ENCODE peak calls at places on chromosome 4, in five cellular contexts. G is mammary epithelial cell, Z is heart left ventricle, W is neural progenitor cell, Q is thyroid gland. F is an unnamed sample.

GRCh38 chr4:38663801-38664703 is at the start of gene KLF3:
- DNase-seq in G (peak), Z (peak), W (peak), Q (peak), F (peak)

GRCh38 chr4:145735330-145735638 is 55.3 kb downstream of the C4orf51 start:
- DNase-seq in G (peak), Z (no peak), W (no peak), Q (peak), F (no peak)

GRCh38 chr4:182449960-182450359 is 206.8 kb downstream of the TENM3 start:
- DNase-seq in G (no peak), Z (no peak), W (no peak), Q (no peak), F (no peak)

GRCh38 chr4:100754741-100755140 is 236.9 kb upstream of the EMCN start:
- DNase-seq in G (no peak), Z (no peak), W (no peak), Q (no peak), F (no peak)

GRCh38 chr4:108902769-108903168 is 139.9 kb upstream of the ETNPPL start:
- DNase-seq in G (no peak), Z (no peak), W (no peak), Q (no peak), F (no peak)

GRCh38 chr4:139144161-139144859 is 32.7 kb downstream of the ELF2 start:
- DNase-seq in G (peak), Z (peak), W (peak), Q (no peak), F (peak)

GRCh38 chr4:111954546-111954945 is 190.7 kb upstream of the FAM241A start:
- DNase-seq in G (no peak), Z (no peak), W (no peak), Q (no peak), F (no peak)

GRCh38 chr4:32672369-32672768 is 1952.2 kb downstream of the PCDH7 start:
- DNase-seq in G (no peak), Z (no peak), W (no peak), Q (no peak), F (no peak)

GRCh38 chr4:77695769-77696168 is 90.1 kb downstream of the CXCL13 start:
- DNase-seq in G (peak), Z (no peak), W (no peak), Q (no peak), F (no peak)

GRCh38 chr4:122099896-122100295 is 52.2 kb upstream of the BLTP1 start:
- DNase-seq in G (no peak), Z (no peak), W (no peak), Q (no peak), F (no peak)

GRCh38 chr4:158169931-158170690 is 2.7 kb downstream of the GASK1B start:
- DNase-seq in G (peak), Z (no peak), W (no peak), Q (no peak), F (no peak)

GRCh38 chr4:132062611-132063239 is 1086.4 kb upstream of the PCDH10 start:
- DNase-seq in G (no peak), Z (no peak), W (no peak), Q (no peak), F (no peak)

GRCh38 chr4:48012819-48013218 is 3.7 kb downstream of the CNGA1 start:
- DNase-seq in G (no peak), Z (no peak), W (no peak), Q (no peak), F (no peak)

GRCh38 chr4:108168213-108168671 is 490 bp downstream of the LEF1 start:
- DNase-seq in G (no peak), Z (no peak), W (no peak), Q (no peak), F (no peak)

GRCh38 chr4:26116057-26116456 is 202.0 kb downstream of the SMIM20 start:
- DNase-seq in G (no peak), Z (no peak), W (no peak), Q (no peak), F (no peak)

GRCh38 chr4:17385403-17385802 is 126.5 kb downstream of the QDPR start:
- DNase-seq in G (peak), Z (no peak), W (no peak), Q (peak), F (no peak)

GRCh38 chr4:123520376-123520775 is 123.8 kb downstream of the SPRY1 start:
- DNase-seq in G (no peak), Z (no peak), W (no peak), Q (no peak), F (no peak)

GRCh38 chr4:185566425-185566824 is 31.1 kb upstream of the PDLIM3 start:
- DNase-seq in G (no peak), Z (peak), W (no peak), Q (no peak), F (no peak)
- H3K4me3 ChIP-seq in G (no peak), Z (no peak), W (no peak), Q (no peak), F (no peak)

GRCh38 chr4:30719363-30720020 is 677 bp upstream of the PCDH7 start:
- DNase-seq in G (peak), Z (peak), W (peak), Q (peak), F (peak)
- H3K27ac ChIP-seq in G (peak), Z (peak), W (no peak), Q (peak), F (peak)

GRCh38 chr4:22237846-22238513 is 277.9 kb downstream of the ADGRA3 start:
- DNase-seq in G (no peak), Z (no peak), W (peak), Q (peak), F (no peak)

GRCh38 chr4:22241415-22241814 is 274.5 kb downstream of the ADGRA3 start:
- DNase-seq in G (no peak), Z (no peak), W (no peak), Q (no peak), F (no peak)

GRCh38 chr4:22237155-22237751 is 278.6 kb downstream of the ADGRA3 start:
- DNase-seq in G (no peak), Z (peak), W (peak), Q (peak), F (no peak)

GRCh38 chr4:22240814-22241213 is 275.1 kb downstream of the ADGRA3 start:
- DNase-seq in G (no peak), Z (no peak), W (no peak), Q (no peak), F (no peak)

GRCh38 chr4:22238742-22239141 is 277.1 kb downstream of the ADGRA3 start:
- DNase-seq in G (no peak), Z (no peak), W (peak), Q (peak), F (no peak)
- TF ChIP-seq CTCF in G (peak), Z (no peak), W (peak), Q (no peak), F (no peak)

DNA sequence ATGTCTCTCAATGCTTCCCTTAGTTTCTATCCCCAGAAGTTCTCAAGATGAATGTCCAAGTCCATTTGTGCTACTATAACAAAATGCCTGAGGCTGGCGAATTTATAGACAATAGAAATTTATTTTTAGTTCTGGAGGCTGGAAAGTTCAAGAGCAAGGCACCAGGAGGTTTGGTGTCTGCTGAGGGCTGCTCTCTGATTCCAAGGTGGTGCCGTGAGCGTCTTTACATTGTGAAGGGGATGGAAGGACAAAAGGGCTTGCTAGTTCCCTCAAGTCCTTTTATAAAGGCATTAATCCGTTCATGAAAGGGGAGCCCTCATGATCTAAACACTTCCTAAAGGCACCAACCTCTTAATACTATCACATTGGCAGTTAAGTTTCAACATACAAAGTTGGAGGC is 12.3 kb downstream of the TRIM2 start:
- DNase-seq in G (no peak), Z (no peak), W (peak), Q (no peak), F (no peak)
- H3K4me3 ChIP-seq in G (no peak), Z (no peak), W (no peak), Q (no peak), F (no peak)

GRCh38 chr4:36613999-36614398 is 332.6 kb downstream of the DTHD1 start:
- DNase-seq in G (no peak), Z (no peak), W (no peak), Q (no peak), F (no peak)
- H3K27ac ChIP-seq in G (no peak), Z (no peak), W (no peak), Q (no peak), F (no peak)

GRCh38 chr4:129676934-129677333 is 581.0 kb downstream of the C4orf33 start:
- DNase-seq in G (no peak), Z (no peak), W (no peak), Q (no peak), F (no peak)

GRCh38 chr4:129675036-129675435 is 579.1 kb downstream of the C4orf33 start:
- DNase-seq in G (no peak), Z (no peak), W (no peak), Q (no peak), F (no peak)

GRCh38 chr4:129668092-129668491 is 572.1 kb downstream of the C4orf33 start:
- DNase-seq in G (no peak), Z (no peak), W (no peak), Q (no peak), F (no peak)

GRCh38 chr4:129672941-129673340 is 577.0 kb downstream of the C4orf33 start:
- DNase-seq in G (no peak), Z (no peak), W (no peak), Q (no peak), F (no peak)
- TF ChIP-seq CTCF in G (no peak), Z (no peak), W (peak), Q (no peak), F (no peak)

GRCh38 chr4:128468485-128468989 is 180.9 kb upstream of the PGRMC2 start:
- DNase-seq in G (peak), Z (peak), W (no peak), Q (peak), F (no peak)
- H3K4me3 ChIP-seq in G (no peak), Z (no peak), W (no peak), Q (no peak), F (no peak)

DNA sequence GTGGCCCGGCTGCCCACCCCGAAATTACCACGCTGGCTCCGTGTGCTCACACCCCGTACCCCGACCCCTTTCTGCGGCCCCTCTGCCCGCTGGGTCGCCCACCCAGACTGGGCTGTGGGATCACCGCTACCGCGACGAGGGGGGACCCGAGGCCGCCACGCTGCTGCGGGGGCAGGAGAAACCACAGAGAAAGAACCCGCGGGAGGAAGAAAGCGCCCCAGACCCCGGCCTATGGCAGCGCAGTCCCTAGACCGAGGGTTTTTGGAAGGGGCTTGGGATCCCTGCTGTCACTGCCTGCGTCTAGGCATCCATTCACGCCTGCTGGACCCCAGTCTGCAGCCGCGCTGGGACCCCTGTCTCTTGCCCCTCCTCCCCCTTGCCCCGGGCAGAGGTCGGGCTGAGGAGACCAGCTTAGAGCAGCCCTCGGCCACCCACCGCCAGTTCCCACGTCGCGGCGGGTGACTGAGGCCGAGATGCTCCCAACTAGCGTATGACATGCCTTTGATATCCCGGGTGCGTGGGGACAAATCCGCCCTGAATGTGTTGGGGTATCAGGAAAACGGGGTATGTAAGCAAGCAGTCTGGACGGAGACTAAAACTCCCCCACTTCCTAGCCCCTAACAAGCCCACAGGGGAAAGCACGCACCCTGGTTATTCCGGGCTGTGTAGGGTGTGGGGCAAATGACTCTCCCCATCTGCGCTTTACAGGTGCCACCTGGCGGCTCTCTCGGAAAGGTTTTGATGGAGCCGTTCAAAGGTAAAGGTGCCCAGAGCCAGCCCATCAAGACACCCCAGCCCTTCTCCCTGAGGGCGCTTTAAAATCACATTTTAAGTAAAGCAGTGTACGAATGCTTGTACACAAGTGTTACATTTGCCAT is 867 bp upstream of the INPP4B start:
- DNase-seq in G (peak), Z (peak), W (peak), Q (peak), F (no peak)
- H3K27ac ChIP-seq in G (no peak), Z (peak), W (no peak), Q (no peak), F (peak)

GRCh38 chr4:168633071-168633470 is 136.2 kb downstream of the PALLD start:
- DNase-seq in G (no peak), Z (no peak), W (no peak), Q (no peak), F (no peak)
- TF ChIP-seq CTCF in G (no peak), Z (no peak), W (no peak), Q (no peak), F (no peak)

DNA sequence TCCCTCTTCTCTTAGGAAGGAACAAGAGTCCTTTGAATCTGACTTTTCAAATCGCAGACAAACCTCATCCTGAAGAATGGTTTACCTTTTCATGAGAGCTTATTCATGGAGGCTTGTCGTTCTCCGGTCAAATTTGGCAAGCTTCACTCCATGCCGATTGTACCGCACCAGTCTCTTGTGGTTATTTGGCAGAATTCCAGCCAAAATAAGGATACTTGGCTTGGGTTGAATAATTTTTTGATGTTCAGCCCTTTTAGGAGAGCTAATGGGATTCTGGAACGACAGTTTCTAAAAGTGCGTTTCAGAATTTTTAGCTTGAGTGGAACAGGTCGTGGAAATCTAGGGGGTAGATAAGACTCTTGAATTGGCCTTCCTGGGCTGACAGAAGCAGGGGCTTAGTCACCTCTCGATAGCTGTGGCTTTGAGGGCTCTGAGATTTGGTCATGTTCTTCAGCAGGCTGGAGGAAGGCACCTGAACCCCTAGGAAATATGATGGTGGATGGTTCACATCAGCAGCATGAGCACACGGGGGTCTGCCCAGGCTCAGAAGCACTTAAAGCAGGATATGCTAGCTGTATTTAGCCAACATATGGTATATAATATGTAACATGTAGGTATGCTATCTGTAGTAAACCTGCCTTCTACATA is 1.5 kb downstream of the KLHL2 start:
- DNase-seq in G (peak), Z (no peak), W (no peak), Q (peak), F (no peak)
- H3K4me3 ChIP-seq in G (peak), Z (peak), W (peak), Q (no peak), F (peak)

F was measured in dorsolateral prefrontal cortex.